ENCODE peak calls at places on chromosomes 3 and 15, in seven cellular contexts. G, L, V, I, O, S and H are unnamed samples.

GRCh38 chr3:162295323-162295983 is 798.8 kb downstream of the OTOL1 start:
- DNase-seq in V (no peak), O (no peak), G (no peak), S (no peak), L (peak), I (peak), H (peak)

GRCh38 chr15:84979651-84980050 is 2.0 kb upstream of the PDE8A start:
- DNase-seq in V (peak), I (no peak), G (peak), S (no peak), O (peak), L (no peak), H (no peak)

GRCh38 chr3:68436619-68437411 is 495.5 kb downstream of the TAFA4 start:
- DNase-seq in G (no peak), I (no peak), V (no peak), L (no peak), S (no peak), O (no peak), H (peak)

GRCh38 chr3:31213869-31214486 is 318.7 kb upstream of the STT3B start:
- DNase-seq in I (no peak), G (no peak), S (no peak), V (no peak), L (no peak), O (no peak), H (no peak)

GRCh38 chr3:61353353-61353752 is 102.1 kb upstream of the FHIT start:
- DNase-seq in L (no peak), S (no peak), G (no peak), O (no peak), V (no peak), I (no peak), H (no peak)

GRCh38 chr3:123687286-123687685 is 102.4 kb upstream of the HACD2 start:
- DNase-seq in L (no peak), O (no peak), G (no peak), I (no peak), S (no peak), V (no peak), H (no peak)

GRCh38 chr3:39869890-39870289 is 60.5 kb downstream of the MYRIP start:
- DNase-seq in G (no peak), I (no peak), V (peak), O (no peak), L (no peak), S (no peak), H (no peak)

GRCh38 chr3:44396200-44397171 is 57.9 kb downstream of the TCAIM start:
- DNase-seq in V (no peak), L (no peak), O (no peak), S (no peak), G (no peak), I (no peak), H (no peak)

GRCh38 chr3:151009981-151010380 is 37.5 kb upstream of the CLRN1 start:
- DNase-seq in I (no peak), O (no peak), S (no peak), L (no peak), G (no peak), V (no peak), H (peak)

GRCh38 chr3:140292684-140293083 is 357.7 kb downstream of the CLSTN2 start:
- DNase-seq in L (peak), S (no peak), I (peak), O (peak), G (peak), V (no peak), H (peak)

GRCh38 chr15:76058714-76059319 is 968 bp upstream of the TMEM266 start:
- DNase-seq in L (no peak), V (peak), S (no peak), I (peak), O (no peak), G (no peak), H (peak)
- TF ChIP-seq CTCF in L (peak), V (no peak), S (no peak), I (peak), O (no peak), G (no peak), H (no peak)

GRCh38 chr3:138949445-138950005 is 2.5 kb downstream of the FOXL2NB start:
- DNase-seq in V (no peak), G (no peak), I (no peak), O (no peak), S (no peak), L (no peak), H (no peak)
- TF ChIP-seq CTCF in V (no peak), G (no peak), I (no peak), O (no peak), S (no peak), L (no peak), H (no peak)

GRCh38 chr3:185069583-185070030 is 83.3 kb downstream of the C3orf70 start:
- DNase-seq in I (no peak), G (no peak), V (peak), O (peak), L (no peak), S (no peak), H (no peak)
- TF ChIP-seq CTCF in I (peak), G (no peak), V (peak), O (no peak), L (no peak), S (no peak), H (no peak)

GRCh38 chr3:58494107-58494506 is 2.2 kb downstream of the KCTD6 start:
- DNase-seq in I (no peak), L (no peak), G (no peak), V (no peak), S (no peak), O (no peak), H (no peak)
- TF ChIP-seq CTCF in I (no peak), L (no peak), G (no peak), V (no peak), S (no peak), O (no peak), H (no peak)

GRCh38 chr15:80242132-80242769 is 9.8 kb downstream of the CTXND1 start:
- DNase-seq in G (no peak), S (no peak), O (peak), I (peak), V (peak), L (no peak), H (peak)
- TF ChIP-seq CTCF in G (peak), S (no peak), O (no peak), I (peak), V (peak), L (no peak), H (peak)

GRCh38 chr3:4819294-4819693 is 159.9 kb upstream of the BHLHE40 start:
- DNase-seq in V (no peak), I (no peak), S (no peak), O (no peak), L (no peak), G (no peak), H (no peak)

GRCh38 chr3:4818164-4818563 is 161.1 kb upstream of the BHLHE40 start:
- DNase-seq in G (no peak), L (no peak), I (no peak), S (no peak), O (no peak), V (no peak), H (no peak)

GRCh38 chr3:4821331-4821730 is 157.9 kb upstream of the BHLHE40 start:
- DNase-seq in I (no peak), V (no peak), S (no peak), O (no peak), L (no peak), G (no peak), H (no peak)

GRCh38 chr3:4820296-4821121 is 158.7 kb upstream of the BHLHE40 start:
- DNase-seq in G (no peak), L (no peak), I (no peak), O (no peak), V (no peak), S (no peak), H (no peak)

GRCh38 chr3:4819761-4820160 is 159.5 kb upstream of the BHLHE40 start:
- DNase-seq in O (no peak), L (no peak), V (no peak), S (no peak), G (no peak), I (no peak), H (no peak)
- TF ChIP-seq CTCF in O (no peak), L (no peak), V (no peak), S (no peak), G (no peak), I (no peak), H (no peak)

GRCh38 chr15:45704329-45705249 is 69.8 kb downstream of the SQOR start:
- DNase-seq in L (no peak), G (peak), V (peak), I (peak), S (no peak), O (peak), H (no peak)
- TF ChIP-seq CTCF in L (no peak), G (no peak), V (peak), I (no peak), S (no peak), O (no peak), H (no peak)

GRCh38 chr3:62558549-62559112 is 185.3 kb upstream of the FEZF2 start:
- DNase-seq in S (no peak), I (peak), L (peak), V (peak), O (no peak), G (no peak), H (peak)
- TF ChIP-seq CTCF in S (peak), I (peak), L (peak), V (peak), O (no peak), G (peak), H (peak)

GRCh38 chr3:194574639-194575483 is 58.4 kb downstream of the TMEM44 start:
- DNase-seq in G (no peak), I (peak), L (peak), O (no peak), S (no peak), V (no peak), H (peak)
- TF ChIP-seq CTCF in G (peak), I (peak), L (no peak), O (no peak), S (no peak), V (no peak), H (no peak)

DNA sequence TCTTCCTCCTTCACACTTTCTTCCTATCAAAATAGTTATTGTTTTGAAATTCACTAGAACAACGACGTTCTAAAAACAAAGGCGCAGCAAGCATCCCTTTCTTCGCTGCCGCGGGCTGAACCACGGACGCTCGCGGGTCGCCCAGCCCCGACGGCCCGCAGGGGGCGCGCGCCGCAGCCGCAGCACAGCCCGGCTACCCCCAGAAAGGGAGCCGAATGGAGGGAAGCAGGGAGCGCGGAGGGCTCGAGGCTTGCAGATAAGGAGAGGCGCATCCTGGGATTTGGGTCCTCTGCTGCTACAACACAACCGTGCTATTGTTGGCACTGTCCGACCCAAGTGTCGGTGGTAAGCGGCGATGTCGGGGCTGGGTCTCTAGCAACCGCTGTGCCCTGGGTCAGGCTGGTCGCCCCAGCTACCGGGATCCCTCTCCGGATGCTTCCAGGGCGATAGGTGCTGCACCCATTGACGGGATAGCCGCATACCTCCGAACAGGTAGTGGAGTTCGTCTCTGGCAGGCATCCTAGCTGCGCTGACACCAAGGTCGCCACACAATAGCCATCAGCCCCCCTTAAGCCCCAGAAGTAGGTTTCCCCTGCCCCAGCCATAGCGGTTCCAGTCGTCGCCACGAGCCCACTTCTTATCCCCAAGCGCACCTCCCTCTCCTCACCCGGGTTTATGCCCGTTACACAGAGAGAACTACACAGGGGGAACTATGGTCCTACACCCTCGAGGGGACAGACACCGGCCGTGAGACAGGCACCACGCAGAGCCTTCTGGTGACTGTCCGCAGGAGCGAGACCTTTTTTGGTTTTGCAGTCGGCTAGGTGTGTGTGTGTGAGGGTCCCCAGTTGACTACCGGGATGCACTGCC is 6.0 kb downstream of the ONECUT1 start:
- DNase-seq in I (no peak), V (peak), G (no peak), S (no peak), L (peak), O (no peak), H (no peak)
- TF ChIP-seq CTCF in I (no peak), V (peak), G (peak), S (peak), L (peak), O (peak), H (no peak)